ENCODE peak calls at places on chromosomes 13 and 19, in eight cellular contexts. One of them, this sample, is unnamed.
A peak's percentile ranks its signal among the peaks of the same experiment; 100 is the strongest.

GRCh38 chr13:35898041-35898440 is 233.1 kb downstream of the DCLK1 start:
- DNase-seq in tibial nerve: no peak
- DNase-seq in CD4-positive, alpha-beta T cell: no peak
- DNase-seq in colonic mucosa: no peak
- DNase-seq in upper lobe of left lung: no peak
- DNase-seq in esophagus squamous epithelium: no peak
- DNase-seq in lung: no peak
- DNase-seq in brain microvascular endothelial cell: no peak
- DNase-seq in this sample: no peak

GRCh38 chr19:46635920-46636761 is at the start of gene GNG8:
- DNase-seq in upper lobe of left lung: peak; percentile 83
- DNase-seq in CD4-positive, alpha-beta T cell: no peak
- DNase-seq in lung: no peak
- DNase-seq in brain microvascular endothelial cell: no peak
- DNase-seq in esophagus squamous epithelium: no peak
- DNase-seq in colonic mucosa: no peak
- DNase-seq in tibial nerve: no peak
- DNase-seq in this sample: no peak

GRCh38 chr19:41327499-41328156 is 17.7 kb downstream of the CCDC97 start:
- DNase-seq in CD4-positive, alpha-beta T cell: peak; percentile 60
- DNase-seq in colonic mucosa: peak; percentile 81
- DNase-seq in esophagus squamous epithelium: peak; percentile 72
- DNase-seq in tibial nerve: no peak
- DNase-seq in lung: peak; percentile 82
- DNase-seq in upper lobe of left lung: peak; percentile 94
- DNase-seq in brain microvascular endothelial cell: no peak
- DNase-seq in this sample: no peak

GRCh38 chr13:42574435-42575311 is 721 bp downstream of the TNFSF11 start:
- DNase-seq in upper lobe of left lung: peak; percentile 81
- DNase-seq in lung: no peak
- DNase-seq in colonic mucosa: no peak
- DNase-seq in CD4-positive, alpha-beta T cell: peak; percentile 9
- DNase-seq in tibial nerve: no peak
- DNase-seq in esophagus squamous epithelium: no peak
- DNase-seq in brain microvascular endothelial cell: no peak
- DNase-seq in this sample: no peak

GRCh38 chr19:42325896-42326771 is 699 bp downstream of the MEGF8 start:
- DNase-seq in brain microvascular endothelial cell: no peak
- DNase-seq in colonic mucosa: peak; percentile 29
- DNase-seq in CD4-positive, alpha-beta T cell: peak; percentile 10
- DNase-seq in tibial nerve: no peak
- DNase-seq in lung: no peak
- DNase-seq in esophagus squamous epithelium: no peak
- DNase-seq in upper lobe of left lung: peak; percentile 86
- DNase-seq in this sample: no peak

GRCh38 chr13:79780240-79780639 is 299.3 kb downstream of the NDFIP2 start:
- DNase-seq in CD4-positive, alpha-beta T cell: no peak
- DNase-seq in brain microvascular endothelial cell: peak; percentile 34
- DNase-seq in tibial nerve: no peak
- DNase-seq in colonic mucosa: no peak
- DNase-seq in esophagus squamous epithelium: no peak
- DNase-seq in lung: no peak
- DNase-seq in upper lobe of left lung: no peak
- DNase-seq in this sample: no peak

GRCh38 chr13:40230833-40231266 is 435.6 kb downstream of the FOXO1 start:
- DNase-seq in lung: no peak
- DNase-seq in esophagus squamous epithelium: no peak
- DNase-seq in brain microvascular endothelial cell: peak; percentile 68
- DNase-seq in upper lobe of left lung: no peak
- DNase-seq in CD4-positive, alpha-beta T cell: no peak
- DNase-seq in colonic mucosa: no peak
- DNase-seq in tibial nerve: no peak
- DNase-seq in this sample: no peak

GRCh38 chr19:53982611-53983010 is 8.8 kb upstream of the CACNG6 start:
- DNase-seq in lung: no peak
- DNase-seq in CD4-positive, alpha-beta T cell: no peak
- DNase-seq in esophagus squamous epithelium: no peak
- DNase-seq in colonic mucosa: peak; percentile 34
- DNase-seq in upper lobe of left lung: peak; percentile 90
- DNase-seq in tibial nerve: no peak
- DNase-seq in brain microvascular endothelial cell: no peak
- DNase-seq in this sample: no peak

GRCh38 chr13:114157869-114158495 is 21.1 kb upstream of the CFAP97D2 start:
- DNase-seq in tibial nerve: no peak
- DNase-seq in brain microvascular endothelial cell: no peak
- DNase-seq in colonic mucosa: no peak
- DNase-seq in upper lobe of left lung: no peak
- DNase-seq in lung: no peak
- DNase-seq in CD4-positive, alpha-beta T cell: no peak
- DNase-seq in esophagus squamous epithelium: no peak
- DNase-seq in this sample: no peak

GRCh38 chr13:99383946-99384345 is 76.7 kb upstream of the GPR183 start:
- DNase-seq in lung: no peak
- DNase-seq in brain microvascular endothelial cell: no peak
- DNase-seq in CD4-positive, alpha-beta T cell: no peak
- DNase-seq in tibial nerve: no peak
- DNase-seq in upper lobe of left lung: no peak
- DNase-seq in esophagus squamous epithelium: no peak
- DNase-seq in colonic mucosa: no peak
- DNase-seq in this sample: no peak

GRCh38 chr19:18663940-18664530 is 19.4 kb upstream of the CRTC1 start:
- DNase-seq in colonic mucosa: no peak
- DNase-seq in upper lobe of left lung: no peak
- DNase-seq in esophagus squamous epithelium: no peak
- DNase-seq in brain microvascular endothelial cell: no peak
- DNase-seq in tibial nerve: no peak
- DNase-seq in lung: no peak
- DNase-seq in CD4-positive, alpha-beta T cell: no peak
- DNase-seq in this sample: no peak

GRCh38 chr19:15469513-15470297 is 5.4 kb upstream of the RASAL3 start:
- DNase-seq in brain microvascular endothelial cell: no peak
- DNase-seq in colonic mucosa: no peak
- DNase-seq in CD4-positive, alpha-beta T cell: no peak
- DNase-seq in esophagus squamous epithelium: no peak
- DNase-seq in tibial nerve: no peak
- DNase-seq in lung: no peak
- DNase-seq in upper lobe of left lung: peak; percentile 86
- DNase-seq in this sample: no peak

GRCh38 chr13:50014404-50014803 is 840 bp upstream of the KCNRG start:
- DNase-seq in brain microvascular endothelial cell: no peak
- DNase-seq in tibial nerve: no peak
- DNase-seq in colonic mucosa: no peak
- DNase-seq in upper lobe of left lung: no peak
- DNase-seq in lung: no peak
- DNase-seq in esophagus squamous epithelium: no peak
- DNase-seq in CD4-positive, alpha-beta T cell: no peak
- DNase-seq in this sample: no peak

GRCh38 chr19:47762615-47763308 is 15.7 kb upstream of the SELENOW start:
- DNase-seq in tibial nerve: no peak
- DNase-seq in brain microvascular endothelial cell: no peak
- DNase-seq in esophagus squamous epithelium: no peak
- DNase-seq in CD4-positive, alpha-beta T cell: no peak
- DNase-seq in lung: no peak
- DNase-seq in upper lobe of left lung: no peak
- DNase-seq in colonic mucosa: no peak
- DNase-seq in this sample: no peak

GRCh38 chr13:95500136-95500718 is 52.3 kb upstream of the CLDN10 start:
- DNase-seq in brain microvascular endothelial cell: no peak
- DNase-seq in upper lobe of left lung: no peak
- DNase-seq in tibial nerve: no peak
- DNase-seq in lung: no peak
- DNase-seq in CD4-positive, alpha-beta T cell: no peak
- DNase-seq in colonic mucosa: no peak
- DNase-seq in esophagus squamous epithelium: no peak
- DNase-seq in this sample: no peak

GRCh38 chr13:37966266-37966665 is 96.7 kb upstream of the TRPC4 start:
- DNase-seq in upper lobe of left lung: no peak
- DNase-seq in esophagus squamous epithelium: no peak
- DNase-seq in colonic mucosa: no peak
- DNase-seq in lung: no peak
- DNase-seq in tibial nerve: no peak
- DNase-seq in CD4-positive, alpha-beta T cell: no peak
- DNase-seq in brain microvascular endothelial cell: no peak
- DNase-seq in this sample: no peak

GRCh38 chr19:45978156-45978555 is 4.5 kb upstream of the NOVA2 start:
- DNase-seq in upper lobe of left lung: no peak
- DNase-seq in CD4-positive, alpha-beta T cell: no peak
- DNase-seq in lung: no peak
- DNase-seq in brain microvascular endothelial cell: no peak
- DNase-seq in colonic mucosa: no peak
- DNase-seq in tibial nerve: no peak
- DNase-seq in esophagus squamous epithelium: no peak
- DNase-seq in this sample: no peak

GRCh38 chr19:45400192-45400591 is 4.7 kb downstream of the PPP1R13L start:
- DNase-seq in CD4-positive, alpha-beta T cell: no peak
- DNase-seq in colonic mucosa: no peak
- DNase-seq in upper lobe of left lung: no peak
- DNase-seq in tibial nerve: no peak
- DNase-seq in lung: no peak
- DNase-seq in brain microvascular endothelial cell: no peak
- DNase-seq in esophagus squamous epithelium: no peak
- DNase-seq in this sample: no peak

GRCh38 chr13:21208755-21209154 is 32.3 kb downstream of the MRPL57 start:
- DNase-seq in tibial nerve: no peak
- DNase-seq in brain microvascular endothelial cell: no peak
- DNase-seq in esophagus squamous epithelium: no peak
- DNase-seq in lung: no peak
- DNase-seq in upper lobe of left lung: no peak
- DNase-seq in CD4-positive, alpha-beta T cell: no peak
- DNase-seq in colonic mucosa: no peak
- DNase-seq in this sample: no peak

DNA sequence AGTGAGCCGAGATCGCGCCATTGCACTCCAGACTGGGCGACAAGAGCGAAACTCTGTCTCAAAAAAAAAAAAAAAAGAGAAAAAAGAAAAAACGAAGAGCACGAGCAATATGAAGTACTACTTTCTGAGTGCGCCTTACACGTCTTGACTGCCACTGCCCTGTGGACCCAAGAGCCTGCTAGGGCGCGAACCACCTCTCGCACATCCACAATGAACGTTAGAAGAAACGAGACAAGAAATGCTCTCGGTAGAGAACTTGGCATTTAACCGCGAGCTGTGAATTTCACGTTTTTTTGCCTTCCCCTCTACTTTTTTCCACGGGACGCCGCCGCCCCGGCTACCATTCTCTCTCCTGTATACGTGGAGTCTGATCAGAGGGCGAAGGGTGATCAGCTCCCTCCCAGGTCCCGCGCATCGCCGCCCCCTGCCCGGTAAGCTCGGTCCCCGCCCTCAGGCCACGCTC is 454 bp downstream of the TIMM44 start:
- DNase-seq in lung: peak; percentile 43
- DNase-seq in CD4-positive, alpha-beta T cell: no peak
- DNase-seq in esophagus squamous epithelium: no peak
- DNase-seq in tibial nerve: no peak
- DNase-seq in upper lobe of left lung: no peak
- DNase-seq in brain microvascular endothelial cell: no peak
- DNase-seq in colonic mucosa: no peak
- DNase-seq in this sample: no peak
- H3K27ac ChIP-seq in lung: peak overlapping the region; percentile 86
- H3K27ac ChIP-seq in CD4-positive, alpha-beta T cell: peak overlapping the region; percentile 96
- H3K27ac ChIP-seq in esophagus squamous epithelium: peak overlapping the region; percentile 98
- H3K27ac ChIP-seq in tibial nerve: peak overlapping the region; percentile 95
- H3K27ac ChIP-seq in upper lobe of left lung: peak overlapping the region; percentile 92
- H3K27ac ChIP-seq in brain microvascular endothelial cell: peak overlapping the region; percentile 95
- H3K27ac ChIP-seq in colonic mucosa: peak overlapping the region; percentile 79
- H3K27ac ChIP-seq in this sample: peak overlapping the region; percentile 97

DNA sequence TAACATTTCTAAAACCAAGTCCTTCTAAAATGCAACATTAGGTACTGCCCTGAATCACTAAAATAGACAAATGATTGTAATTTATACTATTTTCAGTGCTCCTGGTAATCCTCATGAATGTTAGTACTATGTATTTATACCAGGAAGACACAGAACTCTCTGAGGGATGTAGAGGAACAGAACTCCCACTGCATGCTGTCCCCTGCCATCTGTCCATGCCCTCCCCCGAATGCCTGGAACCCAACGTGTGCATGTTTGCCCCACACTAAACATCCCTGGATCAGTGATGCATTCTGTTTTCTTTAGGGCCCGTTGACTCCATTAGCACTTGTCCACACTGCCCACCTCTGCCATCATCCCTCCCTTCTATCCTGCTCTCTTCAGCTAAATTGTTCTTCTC is 26.5 kb downstream of the ENOX1 start:
- DNase-seq in colonic mucosa: no peak
- DNase-seq in upper lobe of left lung: no peak
- DNase-seq in lung: no peak
- DNase-seq in brain microvascular endothelial cell: no peak
- DNase-seq in esophagus squamous epithelium: no peak
- DNase-seq in CD4-positive, alpha-beta T cell: no peak
- DNase-seq in tibial nerve: no peak
- DNase-seq in this sample: no peak
- H3K27ac ChIP-seq in colonic mucosa: no peak overlapping the region
- H3K27ac ChIP-seq in upper lobe of left lung: no peak overlapping the region
- H3K27ac ChIP-seq in lung: no peak overlapping the region
- H3K27ac ChIP-seq in brain microvascular endothelial cell: no peak overlapping the region
- H3K27ac ChIP-seq in esophagus squamous epithelium: no peak overlapping the region
- H3K27ac ChIP-seq in CD4-positive, alpha-beta T cell: no peak overlapping the region
- H3K27ac ChIP-seq in tibial nerve: no peak overlapping the region
- H3K27ac ChIP-seq in this sample: no peak overlapping the region

GRCh38 chr13:28744656-28745055 is 25.9 kb upstream of the SLC46A3 start:
- DNase-seq in esophagus squamous epithelium: no peak
- DNase-seq in colonic mucosa: no peak
- DNase-seq in tibial nerve: no peak
- DNase-seq in lung: no peak
- DNase-seq in brain microvascular endothelial cell: no peak
- DNase-seq in upper lobe of left lung: no peak
- DNase-seq in CD4-positive, alpha-beta T cell: no peak
- DNase-seq in this sample: no peak

GRCh38 chr13:28743045-28743444 is 24.3 kb upstream of the SLC46A3 start:
- DNase-seq in brain microvascular endothelial cell: no peak
- DNase-seq in upper lobe of left lung: no peak
- DNase-seq in esophagus squamous epithelium: no peak
- DNase-seq in lung: no peak
- DNase-seq in CD4-positive, alpha-beta T cell: no peak
- DNase-seq in colonic mucosa: no peak
- DNase-seq in tibial nerve: no peak
- DNase-seq in this sample: no peak

GRCh38 chr13:28743499-28744083 is 24.8 kb upstream of the SLC46A3 start:
- DNase-seq in esophagus squamous epithelium: no peak
- DNase-seq in tibial nerve: no peak
- DNase-seq in lung: no peak
- DNase-seq in upper lobe of left lung: no peak
- DNase-seq in brain microvascular endothelial cell: no peak
- DNase-seq in colonic mucosa: no peak
- DNase-seq in CD4-positive, alpha-beta T cell: no peak
- DNase-seq in this sample: no peak

GRCh38 chr13:28746289-28746612 is 27.5 kb upstream of the SLC46A3 start:
- DNase-seq in upper lobe of left lung: no peak
- DNase-seq in brain microvascular endothelial cell: no peak
- DNase-seq in CD4-positive, alpha-beta T cell: no peak
- DNase-seq in lung: no peak
- DNase-seq in tibial nerve: no peak
- DNase-seq in colonic mucosa: no peak
- DNase-seq in esophagus squamous epithelium: no peak
- DNase-seq in this sample: no peak

GRCh38 chr13:28744091-28744536 is 25.3 kb upstream of the SLC46A3 start:
- DNase-seq in brain microvascular endothelial cell: peak; percentile 80
- DNase-seq in tibial nerve: peak; percentile 19
- DNase-seq in upper lobe of left lung: no peak
- DNase-seq in colonic mucosa: no peak
- DNase-seq in CD4-positive, alpha-beta T cell: no peak
- DNase-seq in lung: no peak
- DNase-seq in esophagus squamous epithelium: no peak
- DNase-seq in this sample: no peak
- H3K27ac ChIP-seq in brain microvascular endothelial cell: peak overlapping the region; percentile 56
- H3K27ac ChIP-seq in tibial nerve: no peak overlapping the region
- H3K27ac ChIP-seq in upper lobe of left lung: peak overlapping the region; percentile 20
- H3K27ac ChIP-seq in colonic mucosa: no peak overlapping the region
- H3K27ac ChIP-seq in CD4-positive, alpha-beta T cell: no peak overlapping the region
- H3K27ac ChIP-seq in lung: no peak overlapping the region
- H3K27ac ChIP-seq in esophagus squamous epithelium: no peak overlapping the region
- H3K27ac ChIP-seq in this sample: no peak overlapping the region

GRCh38 chr13:112103971-112104872 is 37.3 kb downstream of the SOX1 start:
- DNase-seq in lung: no peak
- DNase-seq in CD4-positive, alpha-beta T cell: no peak
- DNase-seq in upper lobe of left lung: peak; percentile 81
- DNase-seq in brain microvascular endothelial cell: no peak
- DNase-seq in esophagus squamous epithelium: no peak
- DNase-seq in colonic mucosa: no peak
- DNase-seq in tibial nerve: no peak
- DNase-seq in this sample: no peak
- H3K27ac ChIP-seq in lung: no peak overlapping the region
- H3K27ac ChIP-seq in CD4-positive, alpha-beta T cell: no peak overlapping the region
- H3K27ac ChIP-seq in upper lobe of left lung: no peak overlapping the region
- H3K27ac ChIP-seq in brain microvascular endothelial cell: no peak overlapping the region
- H3K27ac ChIP-seq in esophagus squamous epithelium: no peak overlapping the region
- H3K27ac ChIP-seq in colonic mucosa: no peak overlapping the region
- H3K27ac ChIP-seq in tibial nerve: no peak overlapping the region
- H3K27ac ChIP-seq in this sample: no peak overlapping the region